ENCODE peak calls at places on chromosomes 3 and 15, in five cellular contexts. B is cardiac muscle cell, T is AG04450, L is tibial nerve, H is heart right ventricle. P is an unnamed sample.

GRCh38 chr3:46960081-46960701 is 16.4 kb downstream of the CCDC12 start:
- DNase-seq in B (no peak), H (no peak), L (no peak), T (peak), P (peak)

GRCh38 chr3:196246612-196247308 is 30.4 kb downstream of the SLC51A start:
- DNase-seq in B (no peak), T (no peak), H (no peak), L (no peak), P (no peak)

GRCh38 chr15:101526021-101526420 is 36.5 kb upstream of the PCSK6 start:
- DNase-seq in B (no peak), T (no peak), H (no peak), L (no peak), P (no peak)

GRCh38 chr3:168951884-168952283 is 711.6 kb downstream of the MECOM start:
- DNase-seq in L (no peak), H (no peak), B (no peak), T (no peak), P (no peak)

GRCh38 chr3:127451321-127451720 is 139.2 kb downstream of the TPRA1 start:
- DNase-seq in L (no peak), B (no peak), H (no peak), T (no peak), P (no peak)

GRCh38 chr3:9019244-9019961 is 56.1 kb upstream of the RAD18 start:
- DNase-seq in H (no peak), L (no peak), T (no peak), B (no peak), P (no peak)

GRCh38 chr3:57586778-57587177 is 10.4 kb downstream of the ARF4 start:
- DNase-seq in L (no peak), H (no peak), T (no peak), B (no peak), P (peak)

GRCh38 chr15:48186271-48186670 is 5.2 kb upstream of the CTXN2 start:
- DNase-seq in T (no peak), L (no peak), B (no peak), H (no peak), P (no peak)

GRCh38 chr3:27568393-27568792 is 84.2 kb upstream of the SLC4A7 start:
- DNase-seq in B (no peak), T (peak), H (peak), L (peak), P (no peak)

GRCh38 chr3:156509209-156510174 is 45.4 kb downstream of the SSR3 start:
- DNase-seq in B (peak), H (no peak), L (peak), T (peak), P (peak)

GRCh38 chr15:70474682-70475438 is 288.5 kb downstream of the UACA start:
- DNase-seq in L (peak), B (no peak), H (peak), T (peak), P (no peak)

GRCh38 chr15:69089258-69089657 is 71.2 kb upstream of the GLCE start:
- DNase-seq in H (no peak), B (no peak), L (no peak), T (no peak), P (no peak)

GRCh38 chr15:83067638-83067962 is 548 bp upstream of the BTBD1 start:
- DNase-seq in H (no peak), T (no peak), B (no peak), L (no peak), P (no peak)

GRCh38 chr15:83068054-83068453 is 1.0 kb upstream of the BTBD1 start:
- DNase-seq in H (no peak), T (no peak), L (no peak), B (no peak), P (no peak)

GRCh38 chr15:83066034-83066760 is 855 bp downstream of the BTBD1 start:
- DNase-seq in B (no peak), H (no peak), L (no peak), T (no peak), P (no peak)

GRCh38 chr15:83065431-83065830 is 1.6 kb downstream of the BTBD1 start:
- DNase-seq in B (no peak), T (no peak), L (no peak), H (no peak), P (no peak)

DNA sequence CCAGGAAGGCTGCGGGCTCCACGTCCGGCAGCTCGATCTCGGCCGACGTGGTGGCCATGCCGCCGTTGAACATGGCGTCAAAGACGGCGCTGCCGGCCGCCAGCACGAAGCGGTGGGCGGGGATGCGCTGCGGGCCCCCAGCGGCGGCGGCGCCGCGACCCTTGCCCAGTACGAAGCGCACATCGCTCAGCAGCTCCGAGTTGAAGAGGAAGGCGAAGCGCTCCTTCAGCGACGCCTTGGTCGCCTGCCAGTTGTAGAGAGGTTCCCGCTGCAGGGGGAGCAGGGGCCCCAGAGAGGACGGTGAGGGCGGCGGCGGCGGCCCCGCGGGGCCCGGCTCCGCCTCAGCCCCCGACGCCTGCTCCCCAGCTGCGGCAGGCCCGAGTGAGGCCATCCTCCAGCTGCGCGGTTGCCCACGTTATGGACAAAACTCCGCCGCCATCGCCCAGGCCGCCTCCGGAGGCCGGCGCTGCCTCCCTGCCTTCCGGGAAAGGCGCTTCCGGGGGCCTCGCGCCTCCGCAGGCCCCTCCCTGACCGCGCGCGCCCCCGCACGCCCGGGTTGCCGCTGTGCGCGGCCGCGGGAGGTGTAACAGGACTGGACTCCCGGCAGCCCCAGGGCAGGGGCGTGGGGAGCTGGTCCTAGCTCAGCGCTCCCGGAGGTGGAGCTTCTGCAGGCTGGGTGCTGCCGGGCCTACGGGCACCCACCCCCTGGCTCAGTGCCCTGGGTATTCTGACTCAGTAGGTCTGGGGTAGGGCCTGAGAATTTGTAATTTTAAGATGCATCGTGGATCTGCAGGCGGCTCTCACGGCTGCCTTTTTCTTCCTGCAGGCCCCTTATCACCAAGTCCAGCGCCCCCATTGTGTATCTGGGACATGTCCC is at the start of gene BTBD1:
- DNase-seq in L (peak), B (peak), H (peak), T (peak), P (peak)
- TF ChIP-seq CTCF in L (peak), B (no peak), H (peak), T (no peak), P (no peak)

GRCh38 chr3:100082724-100083123 is 31.6 kb downstream of the FILIP1L start:
- DNase-seq in L (no peak), T (no peak), B (no peak), H (no peak), P (no peak)

GRCh38 chr3:100082108-100082642 is 32.1 kb downstream of the FILIP1L start:
- DNase-seq in B (no peak), L (no peak), H (no peak), T (no peak), P (no peak)

GRCh38 chr3:100083209-100083608 is 31.1 kb downstream of the FILIP1L start:
- DNase-seq in T (no peak), L (no peak), H (no peak), B (no peak), P (no peak)

GRCh38 chr3:100079328-100079727 is 35.0 kb downstream of the FILIP1L start:
- DNase-seq in T (no peak), H (no peak), L (no peak), B (no peak), P (no peak)

DNA sequence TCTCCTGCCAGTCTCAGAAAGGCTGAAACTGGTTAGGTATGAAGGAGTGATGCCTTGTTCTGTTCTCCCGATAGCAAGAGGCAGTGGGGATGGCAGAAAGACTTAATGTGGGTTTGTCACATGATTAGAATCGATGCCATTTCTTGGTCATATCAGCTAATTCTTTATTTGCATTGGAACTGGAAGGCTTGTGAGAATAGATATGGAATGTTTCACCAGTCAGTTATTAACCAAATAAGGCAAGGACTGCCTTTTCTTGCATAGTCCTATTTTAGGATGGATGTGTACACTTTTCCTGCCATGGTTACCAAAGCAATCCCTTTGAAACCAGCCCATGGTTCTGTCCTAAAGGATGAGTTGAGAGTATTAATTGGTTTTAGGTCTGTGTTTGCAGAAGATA is 33.7 kb downstream of the FILIP1L start:
- DNase-seq in L (no peak), H (no peak), T (no peak), B (no peak), P (no peak)
- H3K4me3 ChIP-seq in L (no peak), H (no peak), T (no peak), B (no peak), P (no peak)

DNA sequence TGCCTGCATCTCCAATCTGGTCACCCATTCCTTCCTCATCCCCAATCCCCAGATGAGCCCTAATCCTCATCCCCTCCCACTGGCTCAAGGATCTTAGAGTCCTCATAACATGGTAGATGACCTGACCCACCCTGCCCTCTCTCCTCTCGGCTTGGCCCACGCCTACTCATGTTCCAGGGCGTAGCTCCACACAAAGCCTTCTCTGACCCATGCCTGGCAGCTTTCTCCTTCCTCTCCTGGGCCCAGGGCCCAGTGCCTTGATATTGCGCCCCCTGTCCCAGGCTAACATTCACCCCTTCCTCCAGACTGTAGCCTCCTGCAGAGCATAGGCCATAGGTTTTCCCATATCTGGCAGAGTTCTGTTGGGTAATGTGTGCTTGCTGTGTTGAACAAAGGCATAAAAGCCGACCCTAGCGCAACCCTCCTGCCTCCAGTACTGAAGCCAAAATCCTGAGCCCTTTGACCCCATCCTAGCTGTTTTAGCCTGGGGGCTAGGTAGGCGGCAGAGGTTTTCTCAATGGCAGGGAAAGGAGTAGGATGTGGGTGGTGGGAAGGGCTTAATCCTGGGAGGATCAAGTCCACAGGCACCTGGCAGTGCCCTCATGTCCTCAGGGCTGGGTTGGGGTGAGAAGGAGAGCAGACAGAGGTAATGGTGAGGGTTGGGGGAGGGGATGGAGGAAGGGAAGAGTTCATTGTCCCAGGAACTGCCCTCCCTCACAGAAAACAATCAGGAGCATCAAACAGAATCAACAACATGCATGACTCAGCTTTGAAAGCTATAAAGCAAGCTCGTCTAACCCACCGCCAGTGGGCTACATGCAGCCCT is 35.5 kb downstream of the MESD start:
- DNase-seq in T (no peak), L (no peak), H (no peak), B (no peak), P (no peak)
- TF ChIP-seq CTCF in T (no peak), L (no peak), H (no peak), B (no peak), P (no peak)

GRCh38 chr15:66565731-66566130 is at the start of gene LCTL:
- DNase-seq in L (no peak), T (peak), B (peak), H (no peak), P (no peak)

GRCh38 chr15:66567897-66568296 is 2.1 kb upstream of the LCTL start:
- DNase-seq in L (no peak), T (no peak), H (no peak), B (no peak), P (no peak)

GRCh38 chr15:66569461-66570137 is 3.8 kb upstream of the LCTL start:
- DNase-seq in L (no peak), B (no peak), H (no peak), T (no peak), P (no peak)

GRCh38 chr15:66565141-66565595 is 630 bp downstream of the LCTL start:
- DNase-seq in B (no peak), H (no peak), L (no peak), T (no peak), P (no peak)

GRCh38 chr15:66566963-66567531 is 1.2 kb upstream of the LCTL start:
- DNase-seq in H (peak), B (peak), T (peak), L (peak), P (peak)
- H3K4me3 ChIP-seq in H (no peak), B (no peak), T (no peak), L (no peak), P (no peak)

DNA sequence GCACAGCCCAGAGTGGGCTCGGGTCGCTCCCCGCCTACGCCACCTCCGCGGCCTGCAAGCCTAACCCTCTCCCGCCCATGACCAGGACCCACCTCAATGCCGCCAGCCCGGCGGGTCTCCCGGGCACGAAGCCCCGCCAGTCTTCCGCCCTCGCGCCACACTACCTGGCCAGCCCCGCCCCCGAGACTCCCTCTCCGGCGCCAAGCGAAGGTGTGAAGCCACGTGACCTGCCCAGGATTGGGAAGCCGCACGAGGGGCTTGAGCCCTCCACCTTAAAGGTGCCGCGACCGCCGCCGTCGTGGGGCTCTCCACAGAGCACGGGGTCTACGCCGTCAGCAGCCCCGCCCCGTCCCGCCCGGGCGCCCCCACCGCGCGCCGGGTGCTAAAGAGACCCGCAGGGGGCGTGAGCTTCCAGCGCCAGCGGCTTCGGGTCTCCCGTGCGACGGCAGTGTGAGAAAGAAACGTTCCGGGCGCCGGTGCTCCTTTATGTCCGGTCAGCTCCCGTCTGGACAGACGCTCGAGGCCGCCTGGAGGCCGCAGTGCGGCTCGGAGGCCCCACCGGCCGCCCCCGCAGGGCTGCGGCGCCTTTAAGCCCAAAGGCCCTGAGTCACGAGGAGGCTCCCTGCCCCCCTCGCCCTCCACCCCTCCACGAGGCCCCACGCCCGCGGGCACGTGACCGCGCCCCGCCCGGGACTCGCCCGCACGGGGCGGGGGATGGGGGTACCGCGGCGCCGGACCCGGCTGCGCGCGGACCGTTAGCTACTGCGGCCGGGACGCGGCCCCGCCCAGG is at the start of gene CPEB1:
- DNase-seq in H (peak), B (peak), T (no peak), L (peak), P (peak)
- TF ChIP-seq CTCF in H (peak), B (peak), T (peak), L (peak), P (no peak)